ENCODE peak calls at places on chromosomes 11 and 22, in six cellular contexts. J is Karpas-422, T is K562, X is HAP-1, Z is AG04450, N is spleen. D is an unnamed sample.
A peak's percentile ranks its signal among the peaks of the same experiment; 100 is the strongest.

GRCh38 chr11:26905368-26905767 is 88.5 kb upstream of the FIBIN start:
- DNase-seq in N (no peak), X (no peak), Z (no peak), T (no peak), J (no peak), D (no peak)

GRCh38 chr11:75667268-75667830 is 1.5 kb downstream of the MAP6 start:
- DNase-seq in N (no peak), Z (no peak), T (no peak), X (peak; percentile 63), J (no peak), D (peak; percentile 34)

GRCh38 chr11:99423435-99423983 is 402.8 kb downstream of the CNTN5 start:
- DNase-seq in Z (no peak), T (no peak), N (no peak), J (no peak), X (no peak), D (no peak)

GRCh38 chr11:945986-946385 is 20.3 kb downstream of the AP2A2 start:
- DNase-seq in J (no peak), N (no peak), X (peak; percentile 61), Z (no peak), T (no peak), D (peak; percentile 18)

GRCh38 chr11:16968196-16968595 is 46.0 kb downstream of the PLEKHA7 start:
- DNase-seq in X (no peak), J (no peak), N (no peak), T (no peak), Z (no peak), D (no peak)

GRCh38 chr22:49084203-49084602 is 743.5 kb downstream of the BRD1 start:
- DNase-seq in Z (no peak), N (peak; percentile 17), X (no peak), T (peak; percentile 16), J (no peak), D (no peak)

GRCh38 chr11:64718084-64718779 is 4.8 kb downstream of the NRXN2 start:
- DNase-seq in T (no peak), Z (no peak), J (no peak), X (no peak), N (no peak), D (no peak)

GRCh38 chr11:111602865-111603632 is 800 bp downstream of the SIK2 start:
- DNase-seq in T (peak; percentile 43), N (no peak), X (peak; percentile 42), Z (no peak), J (peak; percentile 97), D (peak; percentile 56)

GRCh38 chr22:29205598-29206371 is at the start of gene EMID1:
- DNase-seq in N (peak; percentile 84), X (peak; percentile 69), J (no peak), T (peak; percentile 89), Z (no peak), D (peak; percentile 62)

GRCh38 chr11:45805305-45806071 is 539 bp downstream of the SLC35C1 start:
- DNase-seq in Z (no peak), T (peak; percentile 38), J (no peak), N (peak; percentile 86), X (peak; percentile 60), D (peak; percentile 61)

GRCh38 chr11:7851391-7851790 is 54.6 kb upstream of the OR5P2 start:
- DNase-seq in N (no peak), T (no peak), J (no peak), X (no peak), Z (no peak), D (no peak)

GRCh38 chr22:46707305-46707704 is 30.7 kb downstream of the CERK start:
- DNase-seq in T (no peak), N (no peak), Z (no peak), J (no peak), X (no peak), D (no peak)

GRCh38 chr11:72897506-72897905 is 83.3 kb downstream of the ATG16L2 start:
- DNase-seq in X (no peak), T (no peak), N (no peak), Z (no peak), J (no peak), D (no peak)

GRCh38 chr22:18000441-18001039 is 23.8 kb downstream of the MICAL3 start:
- DNase-seq in J (peak; percentile 67), T (no peak), X (peak; percentile 41), Z (no peak), N (peak; percentile 85), D (peak; percentile 59)

GRCh38 chr22:44686873-44687600 is 15.0 kb upstream of the PRR5 start:
- DNase-seq in J (no peak), Z (no peak), N (no peak), T (no peak), X (no peak), D (no peak)

GRCh38 chr11:206516-207212 is 535 bp downstream of the BET1L start:
- DNase-seq in X (peak; percentile 15), T (peak; percentile 39), Z (no peak), J (peak; percentile 63), N (peak; percentile 86), D (peak; percentile 66)

GRCh38 chr11:134632347-134633119 is 220.5 kb upstream of the B3GAT1 start:
- DNase-seq in Z (no peak), X (no peak), J (no peak), T (no peak), N (peak; percentile 61), D (no peak)

GRCh38 chr11:66126064-66126463 is 56.0 kb downstream of the PACS1 start:
- DNase-seq in N (no peak), X (no peak), T (no peak), Z (no peak), J (peak; percentile 67), D (no peak)

GRCh38 chr22:19801340-19802000 is 40.9 kb downstream of the TBX1 start:
- DNase-seq in J (no peak), Z (no peak), N (peak; percentile 54), X (no peak), T (no peak), D (no peak)

GRCh38 chr11:20596629-20597129 is 2.7 kb upstream of the SLC6A5 start:
- DNase-seq in T (peak; percentile 20), N (no peak), Z (no peak), X (no peak), J (no peak), D (no peak)

GRCh38 chr22:19410941-19411689 is 20.4 kb downstream of the HIRA start:
- DNase-seq in X (no peak), J (no peak), T (no peak), Z (no peak), N (no peak), D (no peak)

GRCh38 chr11:124760806-124761205 is 1.3 kb downstream of the ESAM start:
- DNase-seq in T (no peak), X (no peak), J (no peak), N (no peak), Z (no peak), D (no peak)

GRCh38 chr11:124762077-124762623 is at the start of gene ESAM:
- DNase-seq in J (peak; percentile 67), T (peak; percentile 94), Z (no peak), N (peak; percentile 92), X (peak; percentile 81), D (peak; percentile 78)

GRCh38 chr11:124760205-124760652 is 1.9 kb downstream of the ESAM start:
- DNase-seq in X (no peak), Z (no peak), J (no peak), N (peak; percentile 90), T (no peak), D (no peak)

GRCh38 chr11:124762624-124763155 is 600 bp upstream of the ESAM start:
- DNase-seq in J (no peak), Z (no peak), T (peak; percentile 74), X (peak; percentile 69), N (peak; percentile 84), D (no peak)

GRCh38 chr11:124761301-124762021 is 629 bp downstream of the ESAM start:
- DNase-seq in N (no peak), X (no peak), T (no peak), Z (no peak), J (no peak), D (no peak)
- H3K4me3 ChIP-seq in N (peak overlapping the region; percentile 65), X (peak overlapping the region; percentile 53), T (peak overlapping the region; percentile 46), Z (no peak overlapping the region), J (peak overlapping the region; percentile 59), D (peak overlapping the region; percentile 54)

GRCh38 chr11:32439488-32440210 is 4.3 kb upstream of the WT1 start:
- DNase-seq in X (no peak), T (no peak), Z (no peak), J (no peak), N (no peak), D (no peak)
- H3K4me3 ChIP-seq in X (no peak overlapping the region), T (no peak overlapping the region), Z (no peak overlapping the region), J (no peak overlapping the region), N (no peak overlapping the region), D (no peak overlapping the region)

GRCh38 chr11:69280994-69281393 is 13.0 kb upstream of the MYEOV start:
- DNase-seq in N (peak; percentile 20), Z (no peak), J (no peak), T (no peak), X (no peak), D (no peak)
- H3K4me3 ChIP-seq in N (no peak overlapping the region), Z (no peak overlapping the region), J (no peak overlapping the region), T (no peak overlapping the region), X (no peak overlapping the region), D (no peak overlapping the region)

GRCh38 chr22:31246687-31247086 is 34.6 kb downstream of the LIMK2 start:
- DNase-seq in Z (no peak), J (no peak), T (no peak), N (no peak), X (no peak), D (no peak)

GRCh38 chr22:31248138-31248745 is 36.1 kb downstream of the LIMK2 start:
- DNase-seq in N (peak; percentile 89), J (peak; percentile 79), X (peak; percentile 83), T (peak; percentile 76), Z (peak; percentile 80), D (no peak)

GRCh38 chr22:31248965-31249940 is 37.2 kb downstream of the LIMK2 start:
- DNase-seq in J (no peak), X (peak; percentile 30), Z (no peak), T (no peak), N (no peak), D (no peak)

GRCh38 chr22:31244943-31245451 is 32.9 kb downstream of the LIMK2 start:
- DNase-seq in T (no peak), Z (no peak), X (no peak), J (no peak), N (no peak), D (no peak)

GRCh38 chr22:31247726-31248125 is 35.6 kb downstream of the LIMK2 start:
- DNase-seq in N (no peak), T (no peak), Z (no peak), X (no peak), J (no peak), D (no peak)
- H3K4me3 ChIP-seq in N (no peak overlapping the region), T (no peak overlapping the region), Z (peak overlapping the region; percentile 74), X (no peak overlapping the region), J (no peak overlapping the region), D (no peak overlapping the region)

D was measured in right lobe of liver.